ENCODE peak calls at places on chromosomes 2 and 18, in nine cellular contexts. B, P, X, A, O, V, G, C and N are unnamed samples.

GRCh38 chr18:36427831-36428230 is 130.3 kb downstream of the FHOD3 start:
- DNase-seq in G (no peak), B (no peak), X (no peak), P (no peak), O (no peak), V (no peak), C (no peak), A (no peak), N (no peak)

GRCh38 chr2:127698553-127699355 is 2.5 kb upstream of the SFT2D3 start:
- DNase-seq in B (no peak), P (no peak), X (no peak), V (no peak), O (no peak), A (no peak), G (no peak), C (no peak), N (no peak)

GRCh38 chr18:45745817-45746461 is 22.0 kb downstream of the SLC14A1 start:
- DNase-seq in X (no peak), C (no peak), P (no peak), O (no peak), V (no peak), G (peak; percentile 27), A (no peak), B (no peak), N (no peak)

GRCh38 chr2:30338475-30338874 is 107.1 kb downstream of the LBH start:
- DNase-seq in B (no peak), V (no peak), O (no peak), G (no peak), C (no peak), A (no peak), P (no peak), X (no peak), N (no peak)

GRCh38 chr18:456361-456821 is 44.1 kb downstream of the COLEC12 start:
- DNase-seq in C (no peak), X (no peak), A (no peak), O (no peak), P (no peak), G (no peak), B (no peak), V (no peak), N (no peak)

GRCh38 chr2:46117379-46117778 is 179.8 kb upstream of the EPAS1 start:
- DNase-seq in G (no peak), V (peak; percentile 64), X (no peak), A (peak; percentile 89), O (no peak), P (no peak), B (no peak), C (no peak), N (no peak)

GRCh38 chr2:236119003-236119402 is 49.2 kb downstream of the GBX2 start:
- DNase-seq in A (no peak), O (no peak), B (no peak), P (no peak), X (peak; percentile 51), G (no peak), C (no peak), V (no peak), N (no peak)

GRCh38 chr2:3626118-3626816 is 31.4 kb downstream of the COLEC11 start:
- DNase-seq in X (peak; percentile 43), A (peak; percentile 7), B (no peak), O (no peak), C (no peak), P (no peak), G (no peak), V (no peak), N (no peak)

GRCh38 chr2:134558208-134558890 is 160.5 kb downstream of the TMEM163 start:
- DNase-seq in A (no peak), C (no peak), O (peak; percentile 87), P (no peak), B (peak; percentile 61), X (no peak), V (no peak), G (no peak), N (no peak)

GRCh38 chr2:112216158-112216557 is 38.7 kb downstream of the ZC3H8 start:
- DNase-seq in V (no peak), O (no peak), A (no peak), C (no peak), B (no peak), X (no peak), G (peak; percentile 53), P (no peak), N (no peak)

GRCh38 chr2:121098556-121098955 is 186.4 kb downstream of the TFCP2L1 start:
- DNase-seq in C (no peak), O (no peak), V (no peak), X (peak; percentile 46), B (no peak), A (no peak), P (no peak), G (no peak), N (no peak)

GRCh38 chr2:60585276-60585675 is 31.8 kb upstream of the BCL11A start:
- DNase-seq in O (no peak), V (no peak), A (no peak), C (no peak), B (no peak), G (no peak), X (no peak), P (no peak), N (no peak)

GRCh38 chr2:65055427-65056214 is 595 bp upstream of the CEP68 start:
- DNase-seq in X (peak; percentile 85), O (peak; percentile 47), A (no peak), V (no peak), C (peak; percentile 59), B (peak; percentile 32), G (no peak), P (peak; percentile 58), N (no peak)

GRCh38 chr2:241209271-241209670 is 20.8 kb downstream of the ANO7 start:
- DNase-seq in X (no peak), P (no peak), O (no peak), G (no peak), V (no peak), A (no peak), B (no peak), C (no peak), N (no peak)

GRCh38 chr2:159758686-159759085 is 39.3 kb downstream of the CD302 start:
- DNase-seq in V (no peak), B (no peak), P (no peak), G (no peak), O (no peak), X (no peak), C (no peak), A (no peak), N (no peak)

GRCh38 chr2:154263206-154263605 is 391.5 kb downstream of the GALNT13 start:
- DNase-seq in C (no peak), A (no peak), V (no peak), G (no peak), P (no peak), X (no peak), B (no peak), O (no peak), N (no peak)

GRCh38 chr2:133293544-133294270 is 274.6 kb downstream of the NCKAP5 start:
- DNase-seq in P (no peak), X (no peak), A (peak; percentile 40), O (no peak), B (no peak), V (peak; percentile 77), C (no peak), G (peak; percentile 91), N (no peak)

GRCh38 chr2:218407717-218408116 is 8.0 kb downstream of the CTDSP1 start:
- DNase-seq in C (no peak), P (no peak), X (no peak), B (no peak), G (no peak), V (no peak), O (no peak), A (no peak), N (no peak)

GRCh38 chr2:237885171-237885930 is 25.9 kb downstream of the RAMP1 start:
- DNase-seq in C (no peak), B (no peak), O (no peak), X (peak; percentile 76), A (no peak), G (no peak), P (no peak), V (no peak), N (no peak)

GRCh38 chr2:224930124-224930523 is 112.1 kb downstream of the DOCK10 start:
- DNase-seq in A (no peak), V (no peak), X (no peak), B (no peak), O (no peak), P (no peak), C (no peak), G (no peak), N (peak; percentile 36)

GRCh38 chr2:111537078-111537620 is 346.8 kb downstream of the ANAPC1 start:
- DNase-seq in O (no peak), G (no peak), P (no peak), C (no peak), X (peak; percentile 74), V (no peak), B (no peak), A (no peak), N (no peak)

GRCh38 chr2:236848467-236848866 is 237.2 kb upstream of the COPS8 start:
- DNase-seq in B (no peak), P (no peak), C (no peak), O (no peak), G (no peak), X (no peak), V (no peak), A (no peak), N (no peak)

GRCh38 chr18:76446321-76446720 is 48.7 kb downstream of the ZNF516 start:
- DNase-seq in A (no peak), B (no peak), V (no peak), C (no peak), O (no peak), P (no peak), X (peak; percentile 67), G (no peak), N (no peak)

GRCh38 chr2:10966056-10966455 is 54.3 kb downstream of the KCNF1 start:
- DNase-seq in G (no peak), V (no peak), P (no peak), O (no peak), X (peak; percentile 47), A (no peak), C (no peak), B (no peak), N (no peak)

GRCh38 chr18:52311331-52311730 is 28.7 kb upstream of the DCC start:
- DNase-seq in A (no peak), C (no peak), O (no peak), P (no peak), G (no peak), V (no peak), X (no peak), B (no peak), N (no peak)

GRCh38 chr2:239537633-239538356 is 137.0 kb upstream of the HDAC4 start:
- DNase-seq in P (no peak), O (no peak), X (peak; percentile 56), C (no peak), G (no peak), V (no peak), B (no peak), A (no peak), N (no peak)